ENCODE peak calls at places on chromosomes 11 and 22, in six cellular contexts. One of them, this sample, is unnamed.

GRCh38 chr11:104798794-104799193 is 99.5 kb downstream of the CASP12 start:
- DNase-seq in T-helper 9 cell: no peak
- DNase-seq in RWPE1: no peak
- DNase-seq in kidney tubule cell: no peak
- DNase-seq in MM.1S: peak
- DNase-seq in stimulated activated CD4-positive, alpha-beta T cell treated with anti-CD3 and anti-CD28 coated beads, Interleukin-4, amount 100 ng/mL, for 4 hours: no peak
- DNase-seq in this sample: no peak

GRCh38 chr22:37525073-37525745 is 6.0 kb upstream of the CARD10 start:
- DNase-seq in RWPE1: peak
- DNase-seq in MM.1S: no peak
- DNase-seq in stimulated activated CD4-positive, alpha-beta T cell treated with anti-CD3 and anti-CD28 coated beads, Interleukin-4, amount 100 ng/mL, for 4 hours: peak
- DNase-seq in kidney tubule cell: peak
- DNase-seq in T-helper 9 cell: no peak
- DNase-seq in this sample: no peak

GRCh38 chr11:18091731-18092130 is 14.2 kb downstream of the SAAL1 start:
- DNase-seq in stimulated activated CD4-positive, alpha-beta T cell treated with anti-CD3 and anti-CD28 coated beads, Interleukin-4, amount 100 ng/mL, for 4 hours: no peak
- DNase-seq in RWPE1: no peak
- DNase-seq in MM.1S: no peak
- DNase-seq in kidney tubule cell: peak
- DNase-seq in T-helper 9 cell: no peak
- DNase-seq in this sample: no peak

GRCh38 chr11:103842191-103842590 is 194.2 kb upstream of the DDI1 start:
- DNase-seq in T-helper 9 cell: no peak
- DNase-seq in stimulated activated CD4-positive, alpha-beta T cell treated with anti-CD3 and anti-CD28 coated beads, Interleukin-4, amount 100 ng/mL, for 4 hours: no peak
- DNase-seq in MM.1S: no peak
- DNase-seq in RWPE1: no peak
- DNase-seq in kidney tubule cell: no peak
- DNase-seq in this sample: no peak

GRCh38 chr11:69922596-69923111 is 103.4 kb upstream of the FGF3 start:
- DNase-seq in MM.1S: no peak
- DNase-seq in stimulated activated CD4-positive, alpha-beta T cell treated with anti-CD3 and anti-CD28 coated beads, Interleukin-4, amount 100 ng/mL, for 4 hours: no peak
- DNase-seq in kidney tubule cell: no peak
- DNase-seq in RWPE1: no peak
- DNase-seq in T-helper 9 cell: no peak
- DNase-seq in this sample: no peak

GRCh38 chr22:23242473-23243001 is 62.2 kb downstream of the BCR start:
- DNase-seq in T-helper 9 cell: no peak
- DNase-seq in MM.1S: no peak
- DNase-seq in kidney tubule cell: no peak
- DNase-seq in stimulated activated CD4-positive, alpha-beta T cell treated with anti-CD3 and anti-CD28 coated beads, Interleukin-4, amount 100 ng/mL, for 4 hours: no peak
- DNase-seq in RWPE1: no peak
- DNase-seq in this sample: no peak

GRCh38 chr11:60905551-60906113 is 753 bp downstream of the PRPF19 start:
- DNase-seq in kidney tubule cell: peak
- DNase-seq in T-helper 9 cell: no peak
- DNase-seq in RWPE1: peak
- DNase-seq in stimulated activated CD4-positive, alpha-beta T cell treated with anti-CD3 and anti-CD28 coated beads, Interleukin-4, amount 100 ng/mL, for 4 hours: no peak
- DNase-seq in MM.1S: peak
- DNase-seq in this sample: peak

GRCh38 chr11:31199403-31199802 is 170.1 kb downstream of the DCDC1 start:
- DNase-seq in T-helper 9 cell: no peak
- DNase-seq in RWPE1: no peak
- DNase-seq in MM.1S: no peak
- DNase-seq in kidney tubule cell: peak
- DNase-seq in stimulated activated CD4-positive, alpha-beta T cell treated with anti-CD3 and anti-CD28 coated beads, Interleukin-4, amount 100 ng/mL, for 4 hours: no peak
- DNase-seq in this sample: no peak

GRCh38 chr11:74896311-74896710 is 52.6 kb downstream of the XRRA1 start:
- DNase-seq in stimulated activated CD4-positive, alpha-beta T cell treated with anti-CD3 and anti-CD28 coated beads, Interleukin-4, amount 100 ng/mL, for 4 hours: no peak
- DNase-seq in T-helper 9 cell: no peak
- DNase-seq in RWPE1: no peak
- DNase-seq in MM.1S: no peak
- DNase-seq in kidney tubule cell: no peak
- DNase-seq in this sample: no peak

GRCh38 chr11:19394525-19395016 is 153.8 kb upstream of the E2F8 start:
- DNase-seq in MM.1S: no peak
- DNase-seq in stimulated activated CD4-positive, alpha-beta T cell treated with anti-CD3 and anti-CD28 coated beads, Interleukin-4, amount 100 ng/mL, for 4 hours: no peak
- DNase-seq in kidney tubule cell: no peak
- DNase-seq in RWPE1: no peak
- DNase-seq in T-helper 9 cell: no peak
- DNase-seq in this sample: no peak

GRCh38 chr11:130178441-130178971 is 18.9 kb downstream of the ST14 start:
- DNase-seq in kidney tubule cell: peak
- DNase-seq in MM.1S: peak
- DNase-seq in RWPE1: no peak
- DNase-seq in stimulated activated CD4-positive, alpha-beta T cell treated with anti-CD3 and anti-CD28 coated beads, Interleukin-4, amount 100 ng/mL, for 4 hours: no peak
- DNase-seq in T-helper 9 cell: no peak
- DNase-seq in this sample: peak

GRCh38 chr22:38828616-38829205 is 15.1 kb downstream of the NPTXR start:
- DNase-seq in T-helper 9 cell: no peak
- DNase-seq in MM.1S: no peak
- DNase-seq in RWPE1: no peak
- DNase-seq in kidney tubule cell: no peak
- DNase-seq in stimulated activated CD4-positive, alpha-beta T cell treated with anti-CD3 and anti-CD28 coated beads, Interleukin-4, amount 100 ng/mL, for 4 hours: no peak
- DNase-seq in this sample: no peak

GRCh38 chr11:6655020-6655789 is 404 bp downstream of the DCHS1 start:
- DNase-seq in T-helper 9 cell: no peak
- DNase-seq in RWPE1: no peak
- DNase-seq in MM.1S: no peak
- DNase-seq in kidney tubule cell: peak
- DNase-seq in stimulated activated CD4-positive, alpha-beta T cell treated with anti-CD3 and anti-CD28 coated beads, Interleukin-4, amount 100 ng/mL, for 4 hours: peak
- DNase-seq in this sample: no peak

GRCh38 chr22:46421272-46421671 is 85.8 kb downstream of the TRMU start:
- DNase-seq in MM.1S: peak
- DNase-seq in kidney tubule cell: peak
- DNase-seq in stimulated activated CD4-positive, alpha-beta T cell treated with anti-CD3 and anti-CD28 coated beads, Interleukin-4, amount 100 ng/mL, for 4 hours: no peak
- DNase-seq in T-helper 9 cell: no peak
- DNase-seq in RWPE1: no peak
- DNase-seq in this sample: peak

GRCh38 chr22:50526849-50527801 is 1.7 kb upstream of the SCO2 start:
- DNase-seq in MM.1S: no peak
- DNase-seq in RWPE1: no peak
- DNase-seq in stimulated activated CD4-positive, alpha-beta T cell treated with anti-CD3 and anti-CD28 coated beads, Interleukin-4, amount 100 ng/mL, for 4 hours: no peak
- DNase-seq in T-helper 9 cell: no peak
- DNase-seq in kidney tubule cell: peak
- DNase-seq in this sample: peak

GRCh38 chr11:77322926-77323590 is 21.6 kb upstream of the GDPD4 start:
- DNase-seq in T-helper 9 cell: no peak
- DNase-seq in RWPE1: no peak
- DNase-seq in kidney tubule cell: peak
- DNase-seq in stimulated activated CD4-positive, alpha-beta T cell treated with anti-CD3 and anti-CD28 coated beads, Interleukin-4, amount 100 ng/mL, for 4 hours: no peak
- DNase-seq in MM.1S: no peak
- DNase-seq in this sample: no peak

GRCh38 chr11:111540114-111540920 is at the start of gene LAYN:
- DNase-seq in T-helper 9 cell: no peak
- DNase-seq in RWPE1: no peak
- DNase-seq in MM.1S: no peak
- DNase-seq in stimulated activated CD4-positive, alpha-beta T cell treated with anti-CD3 and anti-CD28 coated beads, Interleukin-4, amount 100 ng/mL, for 4 hours: peak
- DNase-seq in kidney tubule cell: peak
- DNase-seq in this sample: no peak

GRCh38 chr11:69209936-69210659 is 54.4 kb downstream of the SMIM38 start:
- DNase-seq in stimulated activated CD4-positive, alpha-beta T cell treated with anti-CD3 and anti-CD28 coated beads, Interleukin-4, amount 100 ng/mL, for 4 hours: peak
- DNase-seq in kidney tubule cell: peak
- DNase-seq in MM.1S: no peak
- DNase-seq in T-helper 9 cell: no peak
- DNase-seq in RWPE1: no peak
- DNase-seq in this sample: no peak

GRCh38 chr11:28146123-28146751 is 38.0 kb downstream of the METTL15 start:
- DNase-seq in MM.1S: no peak
- DNase-seq in stimulated activated CD4-positive, alpha-beta T cell treated with anti-CD3 and anti-CD28 coated beads, Interleukin-4, amount 100 ng/mL, for 4 hours: no peak
- DNase-seq in RWPE1: peak
- DNase-seq in T-helper 9 cell: no peak
- DNase-seq in kidney tubule cell: peak
- DNase-seq in this sample: no peak

GRCh38 chr22:49480340-49480739 is 347.3 kb downstream of the BRD1 start:
- DNase-seq in stimulated activated CD4-positive, alpha-beta T cell treated with anti-CD3 and anti-CD28 coated beads, Interleukin-4, amount 100 ng/mL, for 4 hours: no peak
- DNase-seq in RWPE1: no peak
- DNase-seq in kidney tubule cell: no peak
- DNase-seq in MM.1S: no peak
- DNase-seq in T-helper 9 cell: no peak
- DNase-seq in this sample: no peak

GRCh38 chr11:32830413-32830738 is 649 bp downstream of the PRRG4 start:
- DNase-seq in MM.1S: peak
- DNase-seq in stimulated activated CD4-positive, alpha-beta T cell treated with anti-CD3 and anti-CD28 coated beads, Interleukin-4, amount 100 ng/mL, for 4 hours: no peak
- DNase-seq in T-helper 9 cell: no peak
- DNase-seq in kidney tubule cell: peak
- DNase-seq in RWPE1: peak
- DNase-seq in this sample: no peak

GRCh38 chr11:2089536-2090165 is 49.5 kb downstream of the IGF2 start:
- DNase-seq in stimulated activated CD4-positive, alpha-beta T cell treated with anti-CD3 and anti-CD28 coated beads, Interleukin-4, amount 100 ng/mL, for 4 hours: no peak
- DNase-seq in MM.1S: peak
- DNase-seq in RWPE1: peak
- DNase-seq in kidney tubule cell: peak
- DNase-seq in T-helper 9 cell: no peak
- DNase-seq in this sample: peak

GRCh38 chr22:39446239-39446721 is 10.5 kb upstream of the MGAT3 start:
- DNase-seq in T-helper 9 cell: no peak
- DNase-seq in MM.1S: peak
- DNase-seq in kidney tubule cell: no peak
- DNase-seq in stimulated activated CD4-positive, alpha-beta T cell treated with anti-CD3 and anti-CD28 coated beads, Interleukin-4, amount 100 ng/mL, for 4 hours: no peak
- DNase-seq in RWPE1: no peak
- DNase-seq in this sample: peak

GRCh38 chr11:117795726-117796455 is 1.1 kb downstream of the DSCAML1 start:
- DNase-seq in MM.1S: no peak
- DNase-seq in RWPE1: no peak
- DNase-seq in kidney tubule cell: peak
- DNase-seq in stimulated activated CD4-positive, alpha-beta T cell treated with anti-CD3 and anti-CD28 coated beads, Interleukin-4, amount 100 ng/mL, for 4 hours: no peak
- DNase-seq in T-helper 9 cell: no peak
- DNase-seq in this sample: no peak

GRCh38 chr11:57785072-57785471 is 23.5 kb downstream of the CTNND1 start:
- DNase-seq in T-helper 9 cell: no peak
- DNase-seq in RWPE1: no peak
- DNase-seq in MM.1S: no peak
- DNase-seq in stimulated activated CD4-positive, alpha-beta T cell treated with anti-CD3 and anti-CD28 coated beads, Interleukin-4, amount 100 ng/mL, for 4 hours: no peak
- DNase-seq in kidney tubule cell: no peak
- DNase-seq in this sample: no peak

GRCh38 chr11:72220696-72221363 is 3.7 kb upstream of the INPPL1 start:
- DNase-seq in MM.1S: no peak
- DNase-seq in kidney tubule cell: no peak
- DNase-seq in stimulated activated CD4-positive, alpha-beta T cell treated with anti-CD3 and anti-CD28 coated beads, Interleukin-4, amount 100 ng/mL, for 4 hours: no peak
- DNase-seq in RWPE1: no peak
- DNase-seq in T-helper 9 cell: no peak
- DNase-seq in this sample: peak

This sample was measured in OCI-LY7.